ENCODE peak calls at places on chromosomes 7 and 10, in eight cellular contexts. E is HEK293T; U is activated CD8-positive, alpha-beta memory T cell treated with anti-CD3 and anti-CD28 coated beads for 24 hours; G is PC-3; V is GM23248; Y is T-helper 9 cell; W is T-helper 2 cell; X is NCI-H82. Q is an unnamed sample.

GRCh38 chr7:129667116-129667515 is 55.6 kb downstream of the NRF1 start:
- DNase-seq in E (no peak), U (no peak), G (no peak), V (no peak), Y (no peak), W (no peak), X (no peak), Q (no peak)

GRCh38 chr7:75740846-75741497 is 2.2 kb upstream of the HIP1 start:
- DNase-seq in E (no peak), U (no peak), G (no peak), V (no peak), Y (no peak), W (no peak), X (peak), Q (no peak)

GRCh38 chr10:89171263-89171872 is 35.7 kb downstream of the CH25H start:
- DNase-seq in E (no peak), U (no peak), G (no peak), V (peak), Y (no peak), W (no peak), X (no peak), Q (no peak)

GRCh38 chr7:85184599-85185354 is 2.1 kb downstream of the SEMA3D start:
- DNase-seq in E (peak), U (no peak), G (peak), V (peak), Y (no peak), W (no peak), X (peak), Q (no peak)

GRCh38 chr7:128041203-128041602 is 10.0 kb upstream of the LRRC4 start:
- DNase-seq in E (no peak), U (no peak), G (peak), V (peak), Y (no peak), W (no peak), X (no peak), Q (no peak)

GRCh38 chr10:132470306-132471124 is 67.1 kb upstream of the INPP5A start:
- DNase-seq in E (no peak), U (no peak), G (no peak), V (no peak), Y (no peak), W (no peak), X (no peak), Q (no peak)

GRCh38 chr10:99964791-99965190 is 45.0 kb downstream of the DNMBP start:
- DNase-seq in E (no peak), U (no peak), G (peak), V (peak), Y (no peak), W (no peak), X (no peak), Q (no peak)

GRCh38 chr7:14765731-14766130 is 136.8 kb downstream of the DGKB start:
- DNase-seq in E (no peak), U (no peak), G (peak), V (peak), Y (no peak), W (no peak), X (no peak), Q (no peak)

GRCh38 chr10:22649390-22649841 is 65.0 kb downstream of the PIP4K2A start:
- DNase-seq in E (no peak), U (no peak), G (no peak), V (no peak), Y (no peak), W (peak), X (no peak), Q (no peak)

GRCh38 chr10:6473430-6473829 is 106.6 kb downstream of the PRKCQ start:
- DNase-seq in E (no peak), U (no peak), G (no peak), V (no peak), Y (peak), W (peak), X (peak), Q (no peak)

GRCh38 chr7:1563939-1564602 is 5.8 kb downstream of the PSMG3 start:
- DNase-seq in E (no peak), U (no peak), G (no peak), V (no peak), Y (no peak), W (no peak), X (no peak), Q (no peak)

GRCh38 chr7:36986429-36987362 is 262.4 kb upstream of the AOAH start:
- DNase-seq in E (peak), U (peak), G (peak), V (peak), Y (peak), W (peak), X (peak), Q (peak)

GRCh38 chr10:94003496-94003895 is 9.8 kb downstream of the PLCE1 start:
- DNase-seq in E (no peak), U (no peak), G (no peak), V (no peak), Y (no peak), W (no peak), X (no peak), Q (no peak)

GRCh38 chr10:132551093-132551807 is 13.7 kb downstream of the INPP5A start:
- DNase-seq in E (no peak), U (peak), G (no peak), V (no peak), Y (no peak), W (no peak), X (no peak), Q (no peak)

GRCh38 chr7:64888901-64889685 is 14.0 kb upstream of the ZNF273 start:
- DNase-seq in E (no peak), U (no peak), G (no peak), V (no peak), Y (peak), W (no peak), X (no peak), Q (peak)

GRCh38 chr10:111716032-111716431 is 467.5 kb downstream of the GPAM start:
- DNase-seq in E (no peak), U (no peak), G (no peak), V (peak), Y (no peak), W (no peak), X (no peak), Q (no peak)

GRCh38 chr10:112789248-112789647 is 160.8 kb upstream of the TCF7L2 start:
- DNase-seq in E (no peak), U (no peak), G (peak), V (peak), Y (no peak), W (no peak), X (no peak), Q (no peak)

GRCh38 chr10:50999163-50999562 is 75.1 kb upstream of the PRKG1 start:
- DNase-seq in E (no peak), U (no peak), G (no peak), V (peak), Y (no peak), W (no peak), X (no peak), Q (no peak)

GRCh38 chr10:132201111-132201989 is 14.6 kb downstream of the DPYSL4 start:
- DNase-seq in E (no peak), U (no peak), G (no peak), V (no peak), Y (no peak), W (no peak), X (no peak), Q (no peak)

GRCh38 chr10:13492493-13493180 is 36.2 kb downstream of the BEND7 start:
- DNase-seq in E (no peak), U (no peak), G (no peak), V (no peak), Y (no peak), W (no peak), X (no peak), Q (no peak)

GRCh38 chr10:75972494-75973276 is 541.3 kb downstream of the LRMDA start:
- DNase-seq in E (no peak), U (no peak), G (peak), V (peak), Y (no peak), W (no peak), X (peak), Q (no peak)

GRCh38 chr10:118045154-118045841 is 1.4 kb downstream of the RAB11FIP2 start:
- DNase-seq in E (no peak), U (no peak), G (no peak), V (peak), Y (no peak), W (no peak), X (no peak), Q (no peak)

GRCh38 chr7:73851410-73852338 is 9.3 kb upstream of the TMEM270 start:
- DNase-seq in E (no peak), U (no peak), G (peak), V (peak), Y (no peak), W (no peak), X (no peak), Q (no peak)

GRCh38 chr10:99005254-99005653 is 230.4 kb downstream of the HPSE2 start:
- DNase-seq in E (no peak), U (no peak), G (no peak), V (no peak), Y (no peak), W (no peak), X (no peak), Q (no peak)

GRCh38 chr10:90398551-90398950 is 459.3 kb downstream of the HTR7 start:
- DNase-seq in E (no peak), U (no peak), G (no peak), V (no peak), Y (no peak), W (no peak), X (no peak), Q (no peak)

GRCh38 chr10:108454224-108454623 is 1289.7 kb upstream of the SORCS1 start:
- DNase-seq in E (no peak), U (no peak), G (no peak), V (peak), Y (no peak), W (no peak), X (no peak), Q (no peak)

GRCh38 chr7:131072505-131073091 is 255.1 kb upstream of the MKLN1 start:
- DNase-seq in E (no peak), U (no peak), G (peak), V (peak), Y (no peak), W (peak), X (peak), Q (no peak)

GRCh38 chr10:50417486-50417905 is 166.2 kb upstream of the ASAH2 start:
- DNase-seq in E (no peak), U (no peak), G (no peak), V (peak), Y (no peak), W (no peak), X (no peak), Q (no peak)

GRCh38 chr7:21113609-21114416 is 314.1 kb upstream of the SP4 start:
- DNase-seq in E (no peak), U (no peak), G (no peak), V (no peak), Y (no peak), W (no peak), X (no peak), Q (no peak)

GRCh38 chr10:68560916-68561691 is 967 bp downstream of the TET1 start:
- DNase-seq in E (peak), U (peak), G (no peak), V (peak), Y (no peak), W (no peak), X (peak), Q (peak)

GRCh38 chr7:99855236-99855635 is 21.6 kb downstream of the OR2AE1 start:
- DNase-seq in E (no peak), U (no peak), G (no peak), V (no peak), Y (no peak), W (no peak), X (no peak), Q (no peak)

GRCh38 chr10:117609095-117609821 is 66.7 kb downstream of the EMX2 start:
- DNase-seq in E (no peak), U (no peak), G (peak), V (peak), Y (no peak), W (no peak), X (no peak), Q (no peak)

GRCh38 chr10:3805791-3806381 is 20.9 kb upstream of the KLF6 start:
- DNase-seq in E (no peak), U (peak), G (peak), V (peak), Y (peak), W (peak), X (no peak), Q (no peak)

GRCh38 chr7:114243019-114243507 is 171.6 kb upstream of the FOXP2 start:
- DNase-seq in E (no peak), U (no peak), G (no peak), V (peak), Y (no peak), W (no peak), X (no peak), Q (no peak)

GRCh38 chr10:61733358-61733940 is 70.7 kb downstream of the CABCOCO1 start:
- DNase-seq in E (peak), U (no peak), G (peak), V (peak), Y (no peak), W (no peak), X (peak), Q (no peak)

GRCh38 chr10:31353574-31353973 is 34.6 kb downstream of the ZEB1 start:
- DNase-seq in E (no peak), U (no peak), G (peak), V (peak), Y (no peak), W (no peak), X (peak), Q (no peak)

GRCh38 chr7:81627565-81628287 is 142.1 kb downstream of the HGF start:
- DNase-seq in E (no peak), U (no peak), G (peak), V (peak), Y (no peak), W (no peak), X (peak), Q (no peak)

GRCh38 chr7:82481499-82482097 is 38.0 kb upstream of the CACNA2D1 start:
- DNase-seq in E (peak), U (no peak), G (peak), V (peak), Y (no peak), W (no peak), X (peak), Q (no peak)

GRCh38 chr10:68211635-68212034 is 20.3 kb downstream of the ATOH7 start:
- DNase-seq in E (no peak), U (no peak), G (no peak), V (no peak), Y (no peak), W (no peak), X (no peak), Q (no peak)

GRCh38 chr7:81515009-81515408 is 254.8 kb downstream of the HGF start:
- DNase-seq in E (no peak), U (no peak), G (peak), V (peak), Y (no peak), W (no peak), X (peak), Q (no peak)

Q was measured in nucleus accumbens.